ENCODE peak calls at places on chromosomes 16 and 17, in seven cellular contexts. P is heart left ventricle; D is left ventricle myocardium inferior; F is Peyer's patch; W is CD4-positive, CD25-positive, alpha-beta regulatory T cell; Z is sigmoid colon; L is ascending aorta. B is an unnamed sample. For H3K9me3, the result is how much of the 10 kb centered on the place peaks cover.

GRCh38 chr16:27444015-27444414 is 42.0 kb downstream of the IL21R start:
- DNase-seq in P (no peak), D (no peak), F (no peak), W (no peak), Z (no peak), L (no peak), B (no peak)

GRCh38 chr16:73275024-73275423 is 227.1 kb upstream of the ZFHX3 start:
- DNase-seq in P (no peak), D (no peak), F (no peak), W (no peak), Z (no peak), L (no peak), B (no peak)

GRCh38 chr17:68351395-68351794 is 60.1 kb downstream of the ARSG start:
- DNase-seq in P (no peak), D (peak), F (no peak), W (no peak), Z (no peak), L (no peak), B (no peak)

GRCh38 chr17:46847204-46848191 is 3.9 kb upstream of the WNT9B start:
- DNase-seq in P (no peak), D (no peak), F (no peak), W (no peak), Z (no peak), L (no peak), B (no peak)

GRCh38 chr16:17029602-17030350 is 441.0 kb downstream of the XYLT1 start:
- DNase-seq in P (no peak), D (no peak), F (no peak), W (no peak), Z (no peak), L (no peak), B (no peak)

GRCh38 chr16:56753410-56753809 is 23.5 kb downstream of the NUP93 start:
- DNase-seq in P (no peak), D (no peak), F (no peak), W (no peak), Z (no peak), L (no peak), B (no peak)

GRCh38 chr17:41360291-41360995 is 9.2 kb downstream of the KRT33B start:
- DNase-seq in P (no peak), D (no peak), F (no peak), W (no peak), Z (no peak), L (no peak), B (no peak)

GRCh38 chr17:47735536-47736011 is 2.5 kb downstream of the TBX21 start:
- DNase-seq in P (no peak), D (no peak), F (peak), W (no peak), Z (peak), L (no peak), B (no peak)

GRCh38 chr16:48971571-48972071 is 310.0 kb downstream of the CBLN1 start:
- DNase-seq in P (no peak), D (no peak), F (no peak), W (no peak), Z (no peak), L (no peak), B (no peak)

GRCh38 chr17:18267366-18267765 is 6.9 kb downstream of the MIEF2 start:
- DNase-seq in P (no peak), D (no peak), F (no peak), W (no peak), Z (no peak), L (no peak), B (no peak)

GRCh38 chr16:28304214-28304613 is 11.9 kb downstream of the SBK1 start:
- DNase-seq in P (peak), D (peak), F (no peak), W (no peak), Z (no peak), L (no peak), B (no peak)

GRCh38 chr16:89444151-89444723 is 46.1 kb downstream of the ANKRD11 start:
- DNase-seq in P (no peak), D (no peak), F (no peak), W (no peak), Z (no peak), L (no peak), B (no peak)

GRCh38 chr17:76586741-76587487 is 1.3 kb upstream of the ST6GALNAC2 start:
- DNase-seq in P (no peak), D (no peak), F (no peak), W (no peak), Z (no peak), L (no peak), B (no peak)

GRCh38 chr16:85104147-85104546 is 8.1 kb downstream of the CIBAR2 start:
- DNase-seq in P (no peak), D (no peak), F (no peak), W (no peak), Z (no peak), L (no peak), B (no peak)

GRCh38 chr17:66713533-66714042 is 121.3 kb upstream of the CACNG5 start:
- DNase-seq in P (no peak), D (no peak), F (no peak), W (no peak), Z (no peak), L (no peak), B (no peak)

GRCh38 chr16:6428861-6429260 is 903.8 kb upstream of the RBFOX1 start:
- DNase-seq in P (no peak), D (no peak), F (no peak), W (no peak), Z (no peak), L (no peak), B (no peak)

GRCh38 chr17:33322063-33322462 is 29.0 kb upstream of the ASIC2 start:
- DNase-seq in P (no peak), D (no peak), F (no peak), W (no peak), Z (no peak), L (no peak), B (no peak)

GRCh38 chr17:16493470-16494048 is 1.6 kb upstream of the LRRC75A start:
- DNase-seq in P (no peak), D (no peak), F (no peak), W (no peak), Z (no peak), L (no peak), B (no peak)

GRCh38 chr17:16495980-16496819 is 4.2 kb upstream of the LRRC75A start:
- DNase-seq in P (no peak), D (no peak), F (no peak), W (no peak), Z (no peak), L (no peak), B (no peak)

GRCh38 chr17:16496820-16497489 is 5.0 kb upstream of the LRRC75A start:
- DNase-seq in P (no peak), D (no peak), F (no peak), W (no peak), Z (no peak), L (no peak), B (no peak)

GRCh38 chr17:16492613-16493290 is 759 bp upstream of the LRRC75A start:
- DNase-seq in P (no peak), D (no peak), F (no peak), W (no peak), Z (no peak), L (no peak), B (no peak)

DNA sequence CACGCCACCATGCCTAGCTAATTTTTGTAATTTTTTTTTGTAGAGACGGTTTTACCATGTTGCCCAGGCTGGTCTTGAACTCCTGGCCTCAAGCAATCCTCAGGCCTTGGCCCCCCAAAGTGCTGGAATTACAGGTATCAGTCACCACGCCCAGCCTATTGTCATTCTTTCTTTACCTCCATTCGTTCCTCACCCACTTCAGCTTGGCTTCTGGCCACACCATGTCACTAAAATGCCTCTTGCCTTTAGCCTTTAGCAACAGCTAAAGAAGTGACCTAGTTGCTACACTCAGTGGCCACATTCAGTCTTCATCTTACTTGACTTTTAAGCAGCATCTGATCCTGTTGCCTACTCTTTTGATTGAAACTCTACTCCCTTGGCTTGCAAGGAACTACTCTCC is 3.6 kb upstream of the LRRC75A start:
- DNase-seq in P (no peak), D (no peak), F (no peak), W (no peak), Z (no peak), L (no peak), B (no peak)
- H3K9me3 ChIP-seq in P (under half), D (under half), F (under half), W (under half), Z (under half), L (under half), B (under half)

GRCh38 chr17:42409467-42410351 is 13.3 kb downstream of the CAVIN1 start:
- DNase-seq in P (peak), D (peak), F (no peak), W (no peak), Z (peak), L (peak), B (peak)
- H3K4me3 ChIP-seq in P (no peak), D (peak), F (no peak), W (no peak), Z (no peak), L (peak), B (no peak)

GRCh38 chr17:5181509-5182305 is 10.0 kb downstream of the ZNF594 start:
- DNase-seq in P (no peak), D (no peak), F (no peak), W (no peak), Z (no peak), L (no peak), B (no peak)
- H3K9me3 ChIP-seq in P (half or more), D (half or more), F (half or more), W (half or more), Z (half or more), L (half or more), B (under half)

DNA sequence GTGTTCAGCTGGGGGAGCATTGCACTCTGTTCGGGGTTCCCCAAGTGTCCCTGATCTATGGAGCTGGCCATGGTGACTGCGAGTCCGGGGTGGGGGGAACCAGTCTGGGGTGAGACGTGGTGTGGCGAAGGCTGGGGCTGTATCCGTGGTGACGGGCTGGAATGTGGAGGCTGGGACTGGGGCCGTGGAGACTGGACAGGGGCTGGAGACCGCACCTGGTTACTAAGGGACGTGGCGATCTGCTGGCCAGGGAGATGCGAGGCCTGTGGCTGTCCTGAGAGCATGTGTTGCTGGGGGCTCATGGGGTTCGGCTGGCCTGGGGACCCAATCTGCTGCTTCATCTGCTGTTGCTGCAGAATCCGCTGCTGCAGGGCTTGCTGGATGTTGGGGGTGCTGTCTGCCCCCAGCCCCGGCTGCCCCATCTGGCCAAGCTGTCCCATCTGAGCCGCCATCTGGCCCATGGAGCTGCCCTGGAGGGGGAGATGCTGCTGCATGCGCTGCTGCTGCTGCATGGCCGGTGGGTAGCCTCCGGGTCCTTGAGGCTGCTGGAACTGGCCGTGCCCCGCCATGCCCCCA is 10.6 kb upstream of the TRAP1 start:
- DNase-seq in P (no peak), D (no peak), F (no peak), W (no peak), Z (no peak), L (no peak), B (no peak)
- H3K4me3 ChIP-seq in P (no peak), D (no peak), F (no peak), W (no peak), Z (no peak), L (no peak), B (no peak)

DNA sequence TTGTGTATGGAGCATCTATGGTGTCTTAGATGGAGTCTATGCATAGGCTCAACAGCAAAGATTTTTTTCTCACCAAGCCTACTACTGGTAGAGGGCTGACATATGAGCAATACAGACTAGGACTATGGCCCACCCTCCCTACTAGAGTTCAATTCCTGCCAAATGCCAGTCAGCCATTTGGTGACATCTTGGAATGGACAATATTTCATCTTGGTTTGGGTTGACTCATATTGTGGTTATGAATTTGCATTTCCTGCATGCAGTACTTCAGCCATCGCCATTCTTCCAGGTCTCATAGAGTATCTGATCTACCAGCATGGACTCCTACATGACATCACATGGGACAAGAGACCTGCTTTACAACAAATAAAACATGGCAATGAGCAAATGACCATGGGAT is 778.1 kb upstream of the SOX9 start:
- DNase-seq in P (no peak), D (no peak), F (no peak), W (no peak), Z (no peak), L (no peak), B (no peak)
- H3K9me3 ChIP-seq in P (under half), D (under half), F (under half), W (under half), Z (under half), L (under half), B (under half)

GRCh38 chr16:560221-560700 is at the start of gene PRR35:
- DNase-seq in P (no peak), D (no peak), F (no peak), W (no peak), Z (no peak), L (no peak), B (no peak)
- H3K4me3 ChIP-seq in P (no peak), D (peak), F (no peak), W (no peak), Z (no peak), L (no peak), B (no peak)

DNA sequence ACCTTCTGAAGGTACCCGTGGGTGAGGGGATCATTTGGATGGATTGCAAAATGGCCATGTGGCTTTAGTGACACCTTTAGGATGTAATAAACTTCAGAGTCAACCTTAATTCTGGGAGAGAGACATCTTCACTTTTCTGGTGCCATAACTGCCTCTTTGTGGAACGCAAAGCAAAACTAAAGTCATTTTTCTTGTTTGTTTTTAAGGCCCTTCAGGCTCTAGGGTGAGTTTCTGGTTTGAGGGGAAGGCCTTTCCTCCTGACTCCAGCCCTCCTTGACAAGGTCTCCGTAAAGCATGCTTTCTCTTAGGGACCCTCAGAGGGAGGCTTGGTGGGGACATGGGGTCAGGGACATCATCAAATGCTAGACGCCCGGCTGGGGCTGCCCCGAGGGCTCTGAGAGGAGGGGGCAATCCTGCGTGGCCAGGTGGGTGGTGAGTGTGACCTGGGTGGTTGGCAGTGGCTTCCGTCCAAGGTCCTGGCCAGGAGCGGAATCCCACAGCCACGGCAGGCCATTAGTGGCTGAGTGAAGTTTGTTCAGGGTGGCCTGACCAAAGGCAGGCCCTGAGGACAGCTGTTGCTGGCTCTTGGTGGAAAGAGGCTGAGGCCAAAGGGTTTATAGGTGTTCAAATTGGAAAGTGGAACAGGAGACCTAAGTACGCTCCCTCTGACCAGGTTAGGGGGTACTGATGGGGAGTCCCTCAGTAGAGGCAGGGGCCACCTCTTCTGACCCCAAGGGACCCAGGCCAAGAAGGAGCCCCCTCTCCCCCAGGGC is 112.2 kb downstream of the METRNL start:
- DNase-seq in P (peak), D (no peak), F (peak), W (no peak), Z (peak), L (peak), B (peak)
- H3K9me3 ChIP-seq in P (under half), D (under half), F (under half), W (under half), Z (under half), L (under half), B (under half)

GRCh38 chr16:69225136-69225535 is 38.2 kb downstream of the SNTB2 start:
- DNase-seq in P (no peak), D (no peak), F (no peak), W (no peak), Z (no peak), L (no peak), B (no peak)
- H3K4me3 ChIP-seq in P (no peak), D (no peak), F (no peak), W (no peak), Z (no peak), L (no peak), B (no peak)

DNA sequence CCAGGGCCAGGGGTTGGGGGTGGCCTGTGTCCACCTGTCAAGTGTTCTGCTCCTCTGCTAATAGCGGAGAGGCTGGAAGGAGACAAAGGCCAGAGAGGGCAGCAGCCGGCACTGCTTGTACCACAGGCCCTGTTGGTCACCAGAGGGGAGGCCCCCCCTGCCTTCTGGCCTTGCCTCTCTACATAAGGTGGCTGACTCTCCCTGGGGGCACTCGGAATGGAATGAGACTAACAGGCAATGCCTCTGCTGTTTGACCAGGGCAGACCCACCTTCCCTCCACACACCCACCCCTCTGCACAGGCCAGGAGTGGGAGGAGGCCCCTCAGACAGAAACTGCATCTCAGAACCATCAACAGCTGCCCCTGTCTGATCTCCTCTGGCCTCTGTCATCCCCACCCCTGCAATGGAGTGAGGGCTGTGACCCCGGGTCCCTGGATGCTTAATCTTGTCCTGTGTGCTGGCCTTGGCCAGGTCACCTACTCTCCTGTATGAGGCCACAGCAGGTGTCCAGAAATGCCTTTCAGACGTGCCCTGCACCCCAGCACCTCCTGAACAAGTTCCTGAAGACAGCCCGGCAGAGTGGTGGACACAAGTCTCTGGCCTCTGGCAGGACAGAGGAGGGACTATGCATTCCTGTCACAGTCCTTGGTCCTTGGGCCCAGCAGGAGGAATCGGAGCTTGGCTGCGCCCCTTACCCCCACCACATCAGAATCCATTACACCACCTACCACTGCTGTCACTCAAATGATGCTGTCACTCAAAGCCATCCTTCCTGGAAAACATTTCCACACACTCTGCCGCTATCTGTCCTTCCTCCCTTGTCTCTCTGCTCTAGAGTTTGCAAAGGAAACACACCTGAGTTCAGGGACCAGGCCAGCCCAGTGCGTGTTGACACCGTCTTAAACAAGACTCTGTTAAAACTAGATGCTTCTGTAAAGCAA is 107.5 kb upstream of the ZNF750 start:
- DNase-seq in P (no peak), D (peak), F (no peak), W (no peak), Z (peak), L (no peak), B (no peak)
- H3K9me3 ChIP-seq in P (under half), D (under half), F (under half), W (under half), Z (under half), L (under half), B (under half)

GRCh38 chr16:67163903-67164558 is 514 bp upstream of the HSF4 start:
- DNase-seq in P (no peak), D (no peak), F (no peak), W (no peak), Z (peak), L (no peak), B (no peak)

GRCh38 chr16:67163164-67163902 is 1.2 kb upstream of the HSF4 start:
- DNase-seq in P (peak), D (peak), F (no peak), W (no peak), Z (peak), L (no peak), B (no peak)

GRCh38 chr16:67162439-67163163 is 1.9 kb upstream of the HSF4 start:
- DNase-seq in P (no peak), D (no peak), F (no peak), W (no peak), Z (no peak), L (no peak), B (no peak)

GRCh38 chr16:67158637-67159600 is 790 bp downstream of the TRADD start:
- DNase-seq in P (peak), D (peak), F (peak), W (peak), Z (no peak), L (no peak), B (no peak)

DNA sequence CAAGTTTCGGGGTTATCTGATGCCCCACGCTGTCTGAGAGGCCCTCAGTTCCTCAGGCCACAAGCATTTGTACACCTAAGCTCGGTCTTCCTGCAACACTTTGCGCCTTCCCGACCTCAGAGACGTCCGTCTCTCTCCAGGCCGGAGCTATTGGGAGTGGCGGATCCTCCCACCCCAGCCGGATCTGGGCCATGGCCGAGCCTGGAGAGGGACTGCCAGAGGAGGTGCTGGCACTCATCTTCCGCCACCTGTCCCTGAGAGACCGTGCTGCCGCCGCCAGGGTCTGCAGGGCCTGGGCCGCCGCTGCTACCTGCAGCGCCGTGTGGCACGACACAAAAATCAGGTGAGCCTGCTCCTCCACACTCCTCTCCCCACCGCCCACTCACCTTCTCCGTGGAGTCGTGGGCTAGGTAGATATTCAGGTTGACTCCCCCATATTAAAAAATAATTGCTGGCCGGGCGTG is 1.9 kb downstream of the FBXL8 start:
- DNase-seq in P (peak), D (peak), F (no peak), W (no peak), Z (no peak), L (no peak), B (no peak)
- H3K4me3 ChIP-seq in P (peak), D (peak), F (no peak), W (no peak), Z (peak), L (peak), B (peak)